ENCODE peak calls at places on chromosomes 3 and 15, in seven cellular contexts. Z is psoas muscle, N is fibroblast of mammary gland, J is right lobe of liver, B is ovary, U is kidney epithelial cell, S is GM06990. Q is an unnamed sample.

GRCh38 chr3:134197681-134198261 is 52.9 kb downstream of the RYK start:
- DNase-seq in Z (no peak), N (peak; percentile 81), J (no peak), B (no peak), U (peak; percentile 43), S (peak; percentile 32), Q (peak; percentile 58)

GRCh38 chr3:28916713-28917499 is 364.0 kb upstream of the RBMS3 start:
- DNase-seq in Z (peak; percentile 48), N (peak; percentile 71), J (peak; percentile 44), B (peak; percentile 68), U (no peak), S (peak; percentile 59), Q (peak; percentile 39)

GRCh38 chr3:126484662-126485061 is 9.0 kb upstream of the ZXDC start:
- DNase-seq in Z (no peak), N (no peak), J (no peak), B (no peak), U (no peak), S (no peak), Q (no peak)

GRCh38 chr3:38479431-38480092 is 16.6 kb upstream of the EXOG start:
- DNase-seq in Z (peak; percentile 66), N (peak; percentile 67), J (peak; percentile 74), B (peak; percentile 69), U (no peak), S (no peak), Q (peak; percentile 87)

GRCh38 chr3:10547841-10548783 is 42.7 kb upstream of the ATP2B2 start:
- DNase-seq in Z (no peak), N (no peak), J (peak; percentile 16), B (no peak), U (no peak), S (no peak), Q (no peak)

GRCh38 chr15:26771917-26772587 is 814 bp downstream of the GABRB3 start:
- DNase-seq in Z (no peak), N (no peak), J (no peak), B (no peak), U (no peak), S (no peak), Q (no peak)

GRCh38 chr3:53795176-53795575 is 51.0 kb downstream of the CHDH start:
- DNase-seq in Z (no peak), N (no peak), J (no peak), B (no peak), U (no peak), S (no peak), Q (no peak)

GRCh38 chr3:3200632-3201212 is 21.2 kb upstream of the CRBN start:
- DNase-seq in Z (no peak), N (peak; percentile 66), J (peak; percentile 49), B (peak; percentile 40), U (peak; percentile 25), S (peak; percentile 14), Q (peak; percentile 50)

GRCh38 chr15:66730168-66731014 is 28.4 kb downstream of the SMAD6 start:
- DNase-seq in Z (no peak), N (peak; percentile 75), J (no peak), B (no peak), U (no peak), S (no peak), Q (peak; percentile 71)

DNA sequence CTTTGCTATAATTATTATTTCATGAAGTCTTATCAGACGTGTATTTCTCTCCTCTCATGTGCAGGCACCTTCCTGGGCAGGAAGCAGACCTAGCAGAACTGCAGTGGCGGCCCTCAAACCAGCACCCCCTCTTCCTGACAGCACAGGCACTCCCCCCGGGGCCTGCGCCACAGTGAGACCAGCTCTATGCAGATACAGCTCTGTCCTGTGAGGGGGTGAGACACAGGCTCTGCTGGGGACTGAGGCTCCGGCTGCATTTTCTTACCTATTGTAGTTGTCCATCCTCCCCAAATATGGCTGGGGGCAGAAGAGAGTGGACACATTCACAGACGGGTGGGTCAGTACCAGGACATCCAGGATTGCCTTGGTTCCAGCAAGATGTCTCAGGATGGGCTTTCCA is 5.0 kb downstream of the CISH start:
- DNase-seq in Z (no peak), N (no peak), J (no peak), B (no peak), U (no peak), S (no peak), Q (no peak)
- TF ChIP-seq CTCF in Z (no peak), N (no peak), J (no peak), B (no peak), U (no peak), S (no peak), Q (no peak)

GRCh38 chr3:6770376-6770648 is 90.6 kb upstream of the GRM7 start:
- DNase-seq in Z (no peak), N (no peak), J (no peak), B (no peak), U (no peak), S (no peak), Q (no peak)

DNA sequence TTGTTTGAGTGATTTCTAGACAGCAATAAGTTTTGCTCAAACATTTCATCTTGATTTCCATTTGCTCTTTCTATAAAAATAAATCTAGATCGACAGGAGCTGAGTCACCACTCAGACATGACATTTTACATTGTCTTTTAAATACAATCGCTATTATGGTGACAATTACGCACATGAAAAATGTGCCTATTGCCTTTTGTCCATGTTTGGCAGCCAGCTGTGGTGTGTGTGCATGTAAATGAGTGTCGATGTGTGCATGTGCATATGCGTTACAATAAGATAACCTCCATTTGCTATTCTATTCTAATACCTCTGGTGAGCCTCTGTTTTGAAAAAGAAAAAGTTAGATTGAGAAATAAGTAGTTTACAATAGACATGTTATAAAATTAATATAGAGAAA is 89.7 kb upstream of the GRM7 start:
- DNase-seq in Z (no peak), N (no peak), J (no peak), B (no peak), U (no peak), S (no peak), Q (no peak)
- H3K4me3 ChIP-seq in Z (no peak overlapping the region), N (no peak overlapping the region), J (no peak overlapping the region), B (no peak overlapping the region), U (no peak overlapping the region), S (no peak overlapping the region), Q (no peak overlapping the region)

DNA sequence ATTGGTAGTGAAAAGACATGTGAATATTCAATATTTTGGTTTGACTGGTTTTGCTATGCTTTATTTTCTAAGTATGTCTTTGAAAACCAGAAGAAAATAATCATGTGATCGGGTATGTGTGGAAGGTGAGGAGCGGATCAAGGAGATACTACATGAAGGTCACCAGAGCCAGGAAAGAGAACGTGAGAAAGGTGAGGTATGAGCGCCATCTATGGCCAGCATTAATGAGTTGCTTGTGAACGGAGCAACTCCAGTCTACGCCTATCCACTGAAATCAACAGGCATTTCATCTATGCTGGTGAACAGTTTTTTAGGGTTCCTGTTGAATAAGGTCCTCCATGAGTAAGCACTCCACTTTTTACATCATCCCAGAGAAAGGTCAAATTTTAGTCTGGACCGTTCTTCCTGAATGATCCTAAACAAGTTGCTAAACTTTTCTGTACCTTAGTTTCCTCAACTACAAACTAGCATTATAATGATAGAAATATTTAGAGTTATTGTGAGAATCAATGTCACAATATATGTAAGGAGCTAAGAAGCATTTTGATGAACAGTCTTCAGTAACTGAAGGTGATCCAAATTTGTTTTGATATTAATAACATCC is 1435.2 kb upstream of the CADM2 start:
- DNase-seq in Z (no peak), N (peak; percentile 27), J (peak; percentile 59), B (no peak), U (peak; percentile 23), S (no peak), Q (no peak)
- TF ChIP-seq CTCF in Z (peak; percentile 43), N (peak; percentile 29), J (peak; percentile 71), B (no peak), U (peak; percentile 71), S (peak; percentile 48), Q (no peak)

GRCh38 chr3:41808152-41808551 is 153.8 kb downstream of the ULK4 start:
- DNase-seq in Z (no peak), N (peak; percentile 62), J (no peak), B (no peak), U (peak; percentile 55), S (no peak), Q (peak; percentile 39)
- H3K4me3 ChIP-seq in Z (no peak overlapping the region), N (no peak overlapping the region), J (no peak overlapping the region), B (no peak overlapping the region), U (no peak overlapping the region), S (no peak overlapping the region), Q (no peak overlapping the region)

DNA sequence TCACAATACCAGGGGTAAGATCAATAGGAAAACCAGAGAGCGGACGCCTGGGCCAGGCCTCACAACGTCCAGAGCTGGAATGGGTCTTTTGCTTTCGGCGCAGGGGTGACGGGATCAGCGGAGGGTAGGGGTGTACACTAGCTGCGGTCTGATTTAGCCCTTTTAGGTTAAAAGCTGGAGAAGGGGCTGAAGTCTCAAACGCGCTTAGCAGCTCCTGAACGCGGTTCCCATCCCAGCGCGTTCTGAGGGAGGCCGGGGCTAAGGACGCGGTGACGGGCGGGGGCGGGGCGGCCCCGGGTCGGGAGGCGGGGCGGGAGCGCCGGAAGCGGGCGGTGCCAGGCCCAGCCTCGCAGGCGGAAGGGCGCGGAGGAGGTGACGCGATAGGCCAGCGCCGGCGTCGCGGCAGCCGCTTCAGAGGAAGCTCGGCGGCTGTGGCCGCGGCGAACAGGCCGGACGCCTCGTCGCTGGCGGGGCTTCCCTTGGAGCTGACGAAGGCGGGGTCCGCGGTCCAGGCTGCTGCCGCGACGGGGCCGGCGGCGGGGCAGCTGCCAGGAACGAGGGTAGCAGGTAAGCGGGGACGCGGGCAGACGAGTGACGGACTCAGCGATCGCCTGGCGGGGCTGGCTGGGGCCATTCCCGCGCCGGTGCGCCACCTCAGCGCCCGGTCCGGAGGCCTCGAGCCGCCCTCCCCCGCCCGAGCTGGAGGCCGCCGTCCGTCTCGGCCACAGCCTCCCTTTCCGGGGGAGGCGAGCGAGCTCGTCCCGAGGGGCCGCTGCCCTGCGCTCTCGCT is at the start of gene SENP5:
- DNase-seq in Z (peak; percentile 93), N (peak; percentile 81), J (peak; percentile 94), B (peak; percentile 88), U (peak; percentile 60), S (peak; percentile 92), Q (peak; percentile 97)
- TF ChIP-seq CTCF in Z (no peak), N (no peak), J (no peak), B (no peak), U (no peak), S (no peak), Q (no peak)

GRCh38 chr15:74964794-74965193 is 8.2 kb upstream of the RPP25 start:
- DNase-seq in Z (no peak), N (peak; percentile 68), J (no peak), B (no peak), U (no peak), S (no peak), Q (no peak)
- H3K4me3 ChIP-seq in Z (no peak overlapping the region), N (no peak overlapping the region), J (no peak overlapping the region), B (no peak overlapping the region), U (no peak overlapping the region), S (no peak overlapping the region), Q (no peak overlapping the region)

DNA sequence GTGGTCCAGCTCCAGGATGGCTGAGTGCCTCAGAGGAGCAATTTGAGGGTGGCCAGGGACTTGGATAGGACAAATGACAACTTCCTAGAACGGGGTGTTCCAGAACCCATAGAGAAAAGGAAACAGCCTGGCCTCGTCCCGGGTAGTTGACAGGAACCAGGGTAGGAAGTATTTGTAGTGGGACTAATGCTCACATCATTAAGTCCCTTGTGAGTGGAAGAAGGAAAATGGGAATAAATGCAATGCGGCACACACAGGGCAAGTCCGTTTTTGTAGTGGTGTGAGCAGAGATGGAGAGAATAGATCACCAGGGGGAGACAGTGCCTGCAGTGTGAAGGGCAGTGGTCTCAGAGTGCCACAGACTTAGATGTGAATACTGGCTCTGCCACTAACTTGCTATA is 19.6 kb downstream of the TIMP4 start:
- DNase-seq in Z (no peak), N (peak; percentile 82), J (no peak), B (peak; percentile 66), U (no peak), S (no peak), Q (peak; percentile 87)
- TF ChIP-seq CTCF in Z (peak; percentile 60), N (peak; percentile 85), J (peak; percentile 36), B (peak; percentile 13), U (peak; percentile 56), S (peak; percentile 40), Q (peak; percentile 65)